ENCODE peak calls at places on chromosomes 3 and 15, in nine cellular contexts. C, F, M, V, I, U, Q, T and B are unnamed samples.
A peak's percentile ranks its signal among the peaks of the same experiment; 100 is the strongest.

GRCh38 chr3:59237121-59237520 is 187.3 kb upstream of the CFAP20DC start:
- DNase-seq in U (no peak), V (no peak), C (no peak), T (no peak), M (no peak), F (no peak), Q (no peak), I (no peak), B (no peak)

GRCh38 chr15:80985976-80986375 is 3.6 kb downstream of the MESD start:
- DNase-seq in U (no peak), T (no peak), V (no peak), I (no peak), Q (no peak), F (no peak), M (no peak), C (no peak), B (no peak)

GRCh38 chr3:44337253-44337652 is 1.3 kb upstream of the TCAIM start:
- DNase-seq in V (no peak), M (no peak), C (no peak), T (no peak), I (no peak), U (no peak), F (no peak), Q (no peak), B (no peak)

GRCh38 chr15:27993996-27994775 is 104.9 kb downstream of the OCA2 start:
- DNase-seq in I (no peak), F (no peak), V (no peak), U (no peak), T (no peak), Q (no peak), M (no peak), C (no peak), B (no peak)

GRCh38 chr15:82393671-82394070 is 35.9 kb upstream of the GOLGA6L9 start:
- DNase-seq in C (no peak), T (no peak), I (no peak), U (no peak), M (no peak), V (no peak), F (no peak), Q (no peak), B (no peak)

GRCh38 chr3:125381314-125381713 is 6.2 kb upstream of the ZNF148 start:
- DNase-seq in Q (no peak), M (no peak), F (no peak), C (no peak), I (no peak), U (no peak), T (no peak), V (no peak), B (no peak)

GRCh38 chr3:30964612-30965011 is 70.2 kb upstream of the GADL1 start:
- DNase-seq in T (no peak), I (no peak), Q (no peak), V (no peak), U (no peak), F (no peak), M (no peak), C (no peak), B (no peak)

GRCh38 chr15:42279234-42279723 is 6.0 kb upstream of the TMEM87A start:
- DNase-seq in V (no peak), T (no peak), M (no peak), Q (no peak), U (no peak), I (no peak), F (no peak), C (no peak), B (no peak)

GRCh38 chr3:107525101-107525953 is 2.6 kb downstream of the BBX start:
- DNase-seq in F (peak; percentile 8), U (no peak), Q (no peak), I (peak; percentile 74), C (no peak), M (peak; percentile 1), V (peak; percentile 3), T (peak; percentile 19), B (peak; percentile 73)

GRCh38 chr3:174218011-174218410 is 641.1 kb upstream of the NAALADL2 start:
- DNase-seq in V (no peak), Q (no peak), I (no peak), F (no peak), T (no peak), M (no peak), C (no peak), U (peak; percentile 4), B (no peak)

GRCh38 chr3:150635526-150635925 is 32.4 kb downstream of the SELENOT start:
- DNase-seq in Q (no peak), U (no peak), M (no peak), T (no peak), F (no peak), V (no peak), I (no peak), C (no peak), B (no peak)

GRCh38 chr3:48634661-48635221 is 520 bp downstream of the SLC26A6 start:
- DNase-seq in I (peak; percentile 85), U (peak; percentile 27), T (peak; percentile 19), V (peak; percentile 59), Q (no peak), M (no peak), F (no peak), C (no peak), B (peak; percentile 80)

GRCh38 chr3:88151358-88151757 is 1.6 kb downstream of the C3orf38 start:
- DNase-seq in F (no peak), V (no peak), U (no peak), Q (no peak), T (no peak), I (no peak), C (no peak), M (no peak), B (no peak)

GRCh38 chr3:152155246-152155645 is 113.5 kb upstream of the MBNL1 start:
- DNase-seq in Q (no peak), F (no peak), U (no peak), V (no peak), C (no peak), I (no peak), T (no peak), M (no peak), B (no peak)

GRCh38 chr3:113249601-113250000 is 38.2 kb downstream of the BOC start:
- DNase-seq in T (no peak), M (no peak), F (no peak), Q (no peak), I (no peak), V (no peak), C (no peak), U (no peak), B (no peak)

GRCh38 chr3:64954995-64955636 is 267.3 kb upstream of the ADAMTS9 start:
- DNase-seq in U (no peak), T (no peak), V (no peak), F (no peak), I (no peak), C (no peak), M (no peak), Q (no peak), B (no peak)

GRCh38 chr15:61186905-61187865 is 41.9 kb downstream of the RORA start:
- DNase-seq in Q (no peak), M (no peak), V (no peak), I (no peak), F (peak; percentile 38), U (no peak), T (no peak), C (no peak), B (no peak)

GRCh38 chr3:133167340-133168024 is 129.3 kb downstream of the TMEM108 start:
- DNase-seq in M (no peak), F (no peak), I (no peak), C (no peak), T (no peak), V (no peak), Q (no peak), U (no peak), B (no peak)

GRCh38 chr15:65551183-65551582 is 20.9 kb downstream of the HACD3 start:
- DNase-seq in V (no peak), M (no peak), U (no peak), T (no peak), F (no peak), Q (no peak), C (no peak), I (no peak), B (no peak)

GRCh38 chr3:43699864-43700263 is 9.1 kb downstream of the ABHD5 start:
- DNase-seq in I (no peak), F (no peak), U (no peak), M (no peak), T (no peak), V (no peak), C (no peak), Q (no peak), B (no peak)

GRCh38 chr3:40623567-40623966 is 98.8 kb downstream of the ZNF621 start:
- DNase-seq in M (no peak), I (no peak), V (peak; percentile 3), C (no peak), Q (no peak), U (no peak), T (peak; percentile 30), F (no peak), B (no peak)